ENCODE peak calls at places on chromosome 9, in five cellular contexts. D is mucosa of descending colon, K is AG04449, A is foreskin fibroblast, T is lower leg skin. P is an unnamed sample.

GRCh38 chr9:34650816-34651215 is 1.2 kb upstream of the IL11RA start:
- DNase-seq in D (no peak), K (no peak), A (no peak), T (no peak), P (peak; percentile 52)

GRCh38 chr9:126108240-126108639 is 218.4 kb upstream of the MVB12B start:
- DNase-seq in D (no peak), K (no peak), A (peak; percentile 26), T (no peak), P (no peak)

GRCh38 chr9:116549061-116549664 is 137.9 kb upstream of the TRIM32 start:
- DNase-seq in D (peak; percentile 76), K (peak; percentile 85), A (peak; percentile 99), T (peak; percentile 93), P (no peak)

GRCh38 chr9:71748280-71748743 is 20.0 kb downstream of the CEMIP2 start:
- DNase-seq in D (no peak), K (peak; percentile 59), A (peak; percentile 60), T (no peak), P (no peak)

GRCh38 chr9:97934321-97935115 is 3.5 kb downstream of the HEMGN start:
- DNase-seq in D (no peak), K (no peak), A (no peak), T (no peak), P (no peak)

GRCh38 chr9:35518981-35519679 is 29.2 kb downstream of the RUSC2 start:
- DNase-seq in D (no peak), K (no peak), A (peak; percentile 52), T (no peak), P (no peak)

GRCh38 chr9:1100945-1101344 is 50.8 kb downstream of the DMRT2 start:
- DNase-seq in D (peak; percentile 43), K (no peak), A (peak; percentile 67), T (no peak), P (peak; percentile 45)

GRCh38 chr9:34084562-34084961 is 35.9 kb upstream of the UBAP2 start:
- DNase-seq in D (no peak), K (no peak), A (peak; percentile 32), T (no peak), P (peak; percentile 15)

GRCh38 chr9:77417570-77417969 is 230.6 kb downstream of the GNA14 start:
- DNase-seq in D (no peak), K (no peak), A (peak; percentile 78), T (peak; percentile 67), P (peak; percentile 41)

GRCh38 chr9:112059145-112059979 is 115.7 kb downstream of the SUSD1 start:
- DNase-seq in D (no peak), K (peak; percentile 65), A (peak; percentile 91), T (no peak), P (no peak)

GRCh38 chr9:100277166-100277979 is 75.4 kb downstream of the TEX10 start:
- DNase-seq in D (no peak), K (peak; percentile 24), A (peak; percentile 74), T (no peak), P (no peak)

GRCh38 chr9:4079906-4080305 is 220.0 kb downstream of the GLIS3 start:
- DNase-seq in D (no peak), K (no peak), A (no peak), T (no peak), P (no peak)

GRCh38 chr9:77735515-77735914 is 87.4 kb upstream of the GNA14 start:
- DNase-seq in D (no peak), K (no peak), A (peak; percentile 34), T (peak; percentile 87), P (no peak)

GRCh38 chr9:18708429-18708828 is 234.5 kb downstream of the ADAMTSL1 start:
- DNase-seq in D (no peak), K (no peak), A (no peak), T (no peak), P (peak; percentile 35)

GRCh38 chr9:18705763-18706372 is 231.9 kb downstream of the ADAMTSL1 start:
- DNase-seq in D (no peak), K (no peak), A (no peak), T (no peak), P (no peak)

GRCh38 chr9:18706648-18707047 is 232.7 kb downstream of the ADAMTSL1 start:
- DNase-seq in D (peak; percentile 30), K (no peak), A (no peak), T (no peak), P (no peak)

GRCh38 chr9:18707489-18708210 is 233.7 kb downstream of the ADAMTSL1 start:
- DNase-seq in D (no peak), K (no peak), A (no peak), T (no peak), P (no peak)

GRCh38 chr9:18707078-18707477 is 233.1 kb downstream of the ADAMTSL1 start:
- DNase-seq in D (no peak), K (no peak), A (peak; percentile 72), T (no peak), P (no peak)
- TF ChIP-seq CTCF in D (no peak), K (no peak), A (no peak), T (no peak), P (no peak)

GRCh38 chr9:81103597-81104471 is 585.5 kb downstream of the TLE1 start:
- DNase-seq in D (no peak), K (no peak), A (peak; percentile 31), T (no peak), P (no peak)
- TF ChIP-seq CTCF in D (no peak), K (peak; percentile 10), A (peak; percentile 35), T (no peak), P (no peak)

DNA sequence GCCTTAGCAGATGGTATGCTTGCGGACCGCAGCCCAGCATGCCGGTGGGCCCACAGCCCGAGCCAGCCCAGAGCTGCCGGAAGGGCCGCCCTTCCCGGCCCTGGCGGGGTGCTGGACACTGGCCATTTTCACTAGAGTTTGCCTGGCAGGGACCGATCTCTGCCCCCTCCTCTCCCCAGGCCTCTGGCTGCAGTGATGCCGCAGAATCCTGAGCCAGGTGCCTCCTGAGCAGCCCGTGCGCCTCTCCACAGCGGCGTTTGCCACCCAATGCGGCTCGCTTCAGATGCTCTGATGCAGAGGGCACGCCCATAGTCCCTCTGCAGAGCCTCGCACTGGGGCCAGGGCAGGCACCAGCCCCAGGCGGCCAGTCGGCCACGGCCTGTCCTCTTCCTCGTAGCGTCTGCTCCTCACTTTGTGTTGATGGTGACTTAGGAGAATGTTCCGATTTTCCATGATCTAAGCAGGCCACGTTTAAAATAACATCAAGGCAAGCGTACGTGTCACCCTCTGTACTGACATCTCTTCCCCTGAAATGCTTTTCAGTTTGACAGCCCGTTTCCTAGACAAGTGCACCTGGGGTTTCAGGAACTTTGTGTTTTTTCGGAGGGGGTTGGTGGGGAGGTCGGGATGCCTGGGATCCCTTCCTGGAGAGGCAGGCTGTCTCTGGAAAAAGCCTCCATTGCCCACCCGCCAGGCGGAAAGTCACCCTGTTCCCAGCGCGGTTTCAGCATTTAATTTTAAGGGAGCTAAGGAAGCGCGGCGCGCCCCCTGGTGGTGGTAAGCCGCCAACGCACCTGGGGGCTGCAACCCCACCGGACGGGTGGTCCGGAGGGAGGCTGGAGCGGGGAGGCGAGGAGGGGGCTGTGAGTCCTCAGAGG is 29.8 kb upstream of the HMCN2 start:
- DNase-seq in D (peak; percentile 42), K (no peak), A (peak; percentile 77), T (peak; percentile 95), P (peak; percentile 59)
- TF ChIP-seq CTCF in D (peak; percentile 97), K (peak; percentile 97), A (peak; percentile 96), T (no peak), P (peak; percentile 99)

GRCh38 chr9:129888085-129888808 is 53.0 kb downstream of the USP20 start:
- DNase-seq in D (peak; percentile 92), K (no peak), A (no peak), T (no peak), P (peak; percentile 33)

GRCh38 chr9:129888809-129889460 is 53.7 kb downstream of the USP20 start:
- DNase-seq in D (peak; percentile 46), K (no peak), A (no peak), T (no peak), P (no peak)

GRCh38 chr9:129886226-129887174 is 51.2 kb downstream of the USP20 start:
- DNase-seq in D (peak; percentile 65), K (no peak), A (no peak), T (no peak), P (peak; percentile 86)

GRCh38 chr9:129885670-129886106 is 50.4 kb downstream of the USP20 start:
- DNase-seq in D (peak; percentile 97), K (peak; percentile 26), A (peak; percentile 98), T (peak; percentile 99), P (peak; percentile 95)

GRCh38 chr9:129887210-129888084 is 52.2 kb downstream of the USP20 start:
- DNase-seq in D (peak; percentile 63), K (no peak), A (peak; percentile 26), T (no peak), P (no peak)
- TF ChIP-seq CTCF in D (no peak), K (no peak), A (no peak), T (no peak), P (no peak)